ENCODE peak calls at places on chromosomes 5 and 9, in six cellular contexts. I is AG09309; Y is fibroblast of pulmonary artery; L is pancreas; Q is AG10803; P is CD8-positive, alpha-beta T cell. K is an unnamed sample.
A peak's percentile ranks its signal among the peaks of the same experiment; 100 is the strongest.

GRCh38 chr5:151591144-151591819 is at the start of gene FAT2:
- DNase-seq in P (no peak), Y (no peak), I (no peak), Q (no peak), L (no peak), K (no peak)

GRCh38 chr9:16928179-16928945 is 57.9 kb upstream of the BNC2 start:
- DNase-seq in Y (no peak), P (no peak), I (no peak), L (no peak), Q (no peak), K (no peak)

GRCh38 chr5:124245276-124245675 is 501.2 kb downstream of the ZNF608 start:
- DNase-seq in L (no peak), P (no peak), Y (no peak), Q (no peak), I (no peak), K (no peak)

GRCh38 chr9:92483896-92484545 is 1.7 kb upstream of the ASPN start:
- DNase-seq in Y (peak; percentile 50), Q (peak; percentile 36), L (no peak), P (no peak), I (no peak), K (no peak)

GRCh38 chr9:137759117-137759516 is 118.5 kb upstream of the CACNA1B start:
- DNase-seq in P (no peak), Y (no peak), L (no peak), Q (no peak), I (no peak), K (no peak)

GRCh38 chr5:32771037-32771436 is 59.9 kb downstream of the NPR3 start:
- DNase-seq in L (no peak), I (no peak), Q (no peak), P (no peak), Y (no peak), K (no peak)

GRCh38 chr5:173733065-173733824 is 116.8 kb upstream of the BOD1 start:
- DNase-seq in Q (no peak), L (no peak), I (no peak), P (no peak), Y (no peak), K (no peak)

GRCh38 chr9:115494958-115495690 is 377.2 kb upstream of the TNC start:
- DNase-seq in Y (no peak), P (no peak), I (no peak), L (no peak), Q (no peak), K (peak; percentile 44)

GRCh38 chr9:79480639-79481038 is 91.1 kb upstream of the TLE4 start:
- DNase-seq in Y (no peak), P (no peak), L (no peak), I (no peak), Q (no peak), K (no peak)

GRCh38 chr5:164352695-164353094 is 847.3 kb downstream of the MAT2B start:
- DNase-seq in I (no peak), P (no peak), L (no peak), Q (no peak), Y (no peak), K (no peak)

GRCh38 chr9:86557918-86558317 is 203.7 kb upstream of the TUT7 start:
- DNase-seq in P (no peak), Y (no peak), L (no peak), I (no peak), Q (peak; percentile 43), K (no peak)

GRCh38 chr9:89274838-89275237 is 36.2 kb upstream of the CKS2 start:
- DNase-seq in Q (peak; percentile 97), L (no peak), P (no peak), I (peak; percentile 99), Y (peak; percentile 86), K (no peak)

GRCh38 chr9:37242089-37242488 is 121.7 kb downstream of the ZCCHC7 start:
- DNase-seq in L (no peak), P (no peak), Q (no peak), Y (no peak), I (no peak), K (no peak)

GRCh38 chr9:34989946-34990635 is 546 bp downstream of the DNAJB5 start:
- DNase-seq in P (no peak), Y (peak; percentile 56), L (peak; percentile 64), Q (peak; percentile 22), I (no peak), K (peak; percentile 60)

GRCh38 chr5:14721990-14722656 is 57.6 kb downstream of the OTULIN start:
- DNase-seq in Y (no peak), I (no peak), P (no peak), Q (no peak), L (no peak), K (no peak)

GRCh38 chr5:30152431-30152830 is 1041.1 kb upstream of the CDH6 start:
- DNase-seq in L (no peak), Q (no peak), P (no peak), Y (no peak), I (no peak), K (no peak)

GRCh38 chr5:106423109-106423897 is 1247.4 kb downstream of the EFNA5 start:
- DNase-seq in P (no peak), Y (no peak), I (no peak), L (no peak), Q (no peak), K (no peak)

GRCh38 chr5:15785636-15786035 is 285.7 kb downstream of the FBXL7 start:
- DNase-seq in Q (no peak), L (no peak), P (no peak), I (no peak), Y (no peak), K (no peak)

GRCh38 chr9:123929177-123929869 is 603 bp downstream of the DENND1A start:
- DNase-seq in P (peak; percentile 7), Q (no peak), I (no peak), L (peak; percentile 16), Y (no peak), K (peak; percentile 66)

GRCh38 chr5:138353550-138353893 is 1.0 kb downstream of the KDM3B start:
- DNase-seq in I (no peak), Y (no peak), Q (peak; percentile 53), P (peak; percentile 33), L (no peak), K (no peak)

GRCh38 chr5:173925449-173926071 is 37.4 kb downstream of the CPEB4 start:
- DNase-seq in Y (peak; percentile 69), P (peak; percentile 21), L (no peak), I (no peak), Q (peak; percentile 23), K (peak; percentile 43)

GRCh38 chr5:180494510-180495181 is 467 bp downstream of the CNOT6 start:
- DNase-seq in I (no peak), Q (peak; percentile 26), P (peak; percentile 31), Y (no peak), L (peak; percentile 21), K (no peak)

GRCh38 chr9:4875559-4875958 is 82.8 kb downstream of the RCL1 start:
- DNase-seq in L (no peak), Q (no peak), Y (no peak), I (no peak), P (no peak), K (no peak)

GRCh38 chr5:141192110-141192725 is at the start of gene PCDHB10:
- DNase-seq in Q (peak; percentile 8), Y (peak; percentile 13), I (no peak), L (no peak), P (no peak), K (peak; percentile 21)
- H3K4me3 ChIP-seq in Q (no peak within 1 kb of the TSS), Y (no peak within 1 kb of the TSS), I (peak within 1 kb of the TSS; percentile 2), L (no peak within 1 kb of the TSS), P (no peak within 1 kb of the TSS), K (no peak within 1 kb of the TSS)

GRCh38 chr9:127728808-127729207 is 6.3 kb downstream of the TOR2A start:
- DNase-seq in I (no peak), L (no peak), P (no peak), Q (no peak), Y (no peak), K (no peak)

GRCh38 chr9:127731938-127732337 is 3.2 kb downstream of the TOR2A start:
- DNase-seq in P (no peak), Q (no peak), L (no peak), I (no peak), Y (no peak), K (no peak)

GRCh38 chr9:127730799-127731410 is 4.2 kb downstream of the TOR2A start:
- DNase-seq in I (no peak), Q (no peak), Y (no peak), P (no peak), L (no peak), K (no peak)

GRCh38 chr9:127729522-127730256 is 5.4 kb downstream of the TOR2A start:
- DNase-seq in I (no peak), P (no peak), L (no peak), Q (no peak), Y (no peak), K (no peak)

GRCh38 chr9:127730262-127730661 is 4.8 kb downstream of the TOR2A start:
- DNase-seq in Y (no peak), L (no peak), P (no peak), I (no peak), Q (no peak), K (no peak)
- H3K4me3 ChIP-seq in Y (no peak overlapping the region), L (no peak overlapping the region), P (no peak overlapping the region), I (no peak overlapping the region), Q (no peak overlapping the region), K (no peak overlapping the region)

GRCh38 chr9:94952553-94953373 is 226.3 kb downstream of the AOPEP start:
- DNase-seq in I (no peak), Q (no peak), P (no peak), L (no peak), Y (peak; percentile 71), K (no peak)
- H3K4me3 ChIP-seq in I (no peak overlapping the region), Q (no peak overlapping the region), P (no peak overlapping the region), L (no peak overlapping the region), Y (no peak overlapping the region), K (no peak overlapping the region)

DNA sequence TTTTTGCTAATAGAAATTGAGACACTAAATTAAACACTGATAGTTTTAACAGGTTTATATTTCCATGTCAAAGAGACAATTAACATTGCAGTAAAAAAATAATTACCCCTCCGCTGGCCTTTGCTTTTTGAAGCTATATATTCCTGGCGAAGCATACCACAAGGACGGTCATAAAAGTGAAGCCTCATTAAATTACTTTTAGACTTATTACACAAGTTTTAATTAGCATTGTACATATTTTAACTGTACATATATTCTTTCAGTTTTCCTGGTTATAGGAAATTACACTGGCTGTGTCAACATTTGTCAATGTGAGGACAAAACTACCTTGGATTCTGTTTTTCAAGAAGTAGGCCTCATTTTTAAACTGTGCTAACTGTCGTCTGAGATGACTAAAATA is 1.2 kb downstream of the CDKN2A start:
- DNase-seq in Y (no peak), I (no peak), L (no peak), Q (no peak), P (no peak), K (no peak)
- H3K4me3 ChIP-seq in Y (peak overlapping the region; percentile 96), I (no peak overlapping the region), L (no peak overlapping the region), Q (peak overlapping the region; percentile 91), P (no peak overlapping the region), K (peak overlapping the region; percentile 60)

GRCh38 chr5:176806137-176806536 is 4.2 kb upstream of the UNC5A start:
- DNase-seq in P (no peak), I (no peak), Q (no peak), Y (peak; percentile 45), L (no peak), K (peak; percentile 47)
- H3K4me3 ChIP-seq in P (no peak overlapping the region), I (no peak overlapping the region), Q (no peak overlapping the region), Y (no peak overlapping the region), L (no peak overlapping the region), K (no peak overlapping the region)